ENCODE peak calls at places on chromosomes 13 and 19, in ten cellular contexts. J, Q, Z, A, D, H, K, L, I and F are unnamed samples.

GRCh38 chr19:13053761-13054604 is 48.7 kb downstream of the LYL1 start:
- DNase-seq in J (peak; percentile 89), Q (no peak), Z (peak; percentile 99), A (peak; percentile 50), D (peak; percentile 92), H (no peak), K (no peak), L (peak; percentile 81), I (peak; percentile 89), F (no peak)

GRCh38 chr13:108086678-108087077 is 128.7 kb downstream of the LIG4 start:
- DNase-seq in J (peak; percentile 0), Q (no peak), Z (no peak), A (peak; percentile 37), D (no peak), H (no peak), K (no peak), L (peak; percentile 79), I (no peak), F (no peak)

GRCh38 chr19:53912653-53913052 is 3.6 kb downstream of the CACNG7 start:
- DNase-seq in J (no peak), Q (no peak), Z (no peak), A (peak; percentile 81), D (no peak), H (peak; percentile 13), K (no peak), L (peak; percentile 66), I (no peak), F (no peak)

GRCh38 chr19:40252395-40252794 is 25.9 kb upstream of the CCNP start:
- DNase-seq in J (no peak), Q (no peak), Z (no peak), A (peak; percentile 65), D (no peak), H (no peak), K (no peak), L (peak; percentile 84), I (no peak), F (no peak)

GRCh38 chr19:51070334-51070886 is 5.5 kb upstream of the KLK13 start:
- DNase-seq in J (no peak), Q (no peak), Z (no peak), A (no peak), D (no peak), H (no peak), K (no peak), L (no peak), I (no peak), F (no peak)

GRCh38 chr13:27194895-27195764 is 23.5 kb upstream of the USP12 start:
- DNase-seq in J (peak; percentile 83), Q (no peak), Z (peak; percentile 87), A (peak; percentile 45), D (no peak), H (no peak), K (peak; percentile 88), L (peak; percentile 89), I (no peak), F (no peak)

GRCh38 chr19:29247912-29248311 is 35.0 kb upstream of the UQCRFS1 start:
- DNase-seq in J (no peak), Q (no peak), Z (no peak), A (no peak), D (no peak), H (no peak), K (no peak), L (no peak), I (no peak), F (no peak)

GRCh38 chr19:18091217-18091608 is 4.5 kb upstream of the IL12RB1 start:
- DNase-seq in J (no peak), Q (no peak), Z (no peak), A (no peak), D (no peak), H (peak; percentile 83), K (no peak), L (no peak), I (peak; percentile 61), F (peak; percentile 68)

GRCh38 chr13:102900193-102900608 is 54.4 kb downstream of the ERCC5 start:
- DNase-seq in J (no peak), Q (no peak), Z (no peak), A (no peak), D (no peak), H (no peak), K (no peak), L (no peak), I (no peak), F (no peak)

GRCh38 chr13:59531571-59532091 is 632.1 kb downstream of the DIAPH3 start:
- DNase-seq in J (peak; percentile 96), Q (peak; percentile 8), Z (peak; percentile 93), A (peak; percentile 64), D (peak; percentile 25), H (no peak), K (no peak), L (peak; percentile 96), I (peak; percentile 67), F (peak; percentile 83)

GRCh38 chr13:31209172-31209818 is 9.5 kb downstream of the B3GLCT start:
- DNase-seq in J (peak; percentile 46), Q (no peak), Z (peak; percentile 78), A (peak; percentile 43), D (peak; percentile 70), H (no peak), K (no peak), L (peak; percentile 77), I (peak; percentile 43), F (no peak)

GRCh38 chr13:102972191-102972590 is 94.0 kb downstream of the SLC10A2 start:
- DNase-seq in J (no peak), Q (no peak), Z (no peak), A (no peak), D (no peak), H (no peak), K (no peak), L (no peak), I (no peak), F (no peak)

GRCh38 chr13:66617786-66618185 is 612.4 kb downstream of the PCDH9 start:
- DNase-seq in J (no peak), Q (no peak), Z (no peak), A (peak; percentile 1), D (no peak), H (no peak), K (no peak), L (no peak), I (no peak), F (no peak)

GRCh38 chr19:44848805-44849457 is 2.8 kb downstream of the NECTIN2 start:
- DNase-seq in J (no peak), Q (no peak), Z (no peak), A (no peak), D (no peak), H (no peak), K (no peak), L (peak; percentile 85), I (no peak), F (no peak)

GRCh38 chr19:926595-927043 is 784 bp downstream of the ARID3A start:
- DNase-seq in J (no peak), Q (no peak), Z (peak; percentile 65), A (peak; percentile 69), D (peak; percentile 54), H (peak; percentile 84), K (no peak), L (peak; percentile 69), I (peak; percentile 67), F (no peak)

GRCh38 chr19:52237771-52238400 is 31.5 kb upstream of the ZNF766 start:
- DNase-seq in J (peak; percentile 72), Q (no peak), Z (peak; percentile 75), A (peak; percentile 80), D (peak; percentile 68), H (peak; percentile 68), K (no peak), L (peak; percentile 75), I (peak; percentile 59), F (peak; percentile 49)

GRCh38 chr13:109743706-109744453 is 42.5 kb downstream of the IRS2 start:
- DNase-seq in J (peak; percentile 66), Q (no peak), Z (peak; percentile 84), A (no peak), D (peak; percentile 24), H (peak; percentile 1), K (peak; percentile 6), L (peak; percentile 61), I (no peak), F (peak; percentile 12)

DNA sequence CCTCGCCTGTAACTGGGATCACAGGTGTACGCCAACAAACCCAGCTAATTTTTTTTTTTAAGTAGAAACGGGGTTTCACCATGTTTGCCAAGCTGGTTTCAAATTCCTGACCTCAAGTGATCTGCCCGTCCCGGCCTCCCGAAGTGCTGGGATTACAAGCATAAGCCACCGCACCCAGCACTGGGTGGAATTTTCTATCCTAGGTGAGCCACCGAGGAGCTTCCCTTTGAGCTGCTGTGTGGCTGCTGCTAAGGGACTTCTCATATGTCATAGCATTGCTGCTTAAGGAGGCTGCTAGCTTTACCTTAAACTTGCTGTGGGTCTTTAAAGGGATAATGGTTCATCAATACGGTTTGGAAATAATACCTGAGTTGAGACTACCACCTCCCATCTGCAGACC is 2.9 kb upstream of the AMER2 start:
- DNase-seq in J (no peak), Q (no peak), Z (no peak), A (no peak), D (no peak), H (no peak), K (no peak), L (no peak), I (no peak), F (no peak)
- H3K4me3 ChIP-seq in J (no peak overlapping the region), Q (no peak overlapping the region), Z (no peak overlapping the region), A (no peak overlapping the region), D (no peak overlapping the region), H (no peak overlapping the region), K (no peak overlapping the region), L (no peak overlapping the region), I (no peak overlapping the region), F (no peak overlapping the region)

GRCh38 chr19:6778386-6778785 is 5.9 kb downstream of the VAV1 start:
- DNase-seq in J (no peak), Q (no peak), Z (no peak), A (no peak), D (no peak), H (peak; percentile 40), K (no peak), L (no peak), I (no peak), F (peak; percentile 66)
- H3K4me3 ChIP-seq in J (no peak overlapping the region), Q (no peak overlapping the region), Z (no peak overlapping the region), A (no peak overlapping the region), D (no peak overlapping the region), H (no peak overlapping the region), K (no peak overlapping the region), L (no peak overlapping the region), I (no peak overlapping the region), F (no peak overlapping the region)

GRCh38 chr19:47418595-47419036 is 711 bp downstream of the MEIS3 start:
- DNase-seq in J (no peak), Q (no peak), Z (no peak), A (peak; percentile 67), D (no peak), H (no peak), K (no peak), L (no peak), I (no peak), F (no peak)
- H3K4me3 ChIP-seq in J (peak overlapping the region; percentile 56), Q (peak overlapping the region; percentile 53), Z (peak overlapping the region; percentile 67), A (peak overlapping the region; percentile 91), D (peak overlapping the region; percentile 67), H (no peak overlapping the region), K (peak overlapping the region; percentile 75), L (peak overlapping the region; percentile 51), I (peak overlapping the region; percentile 50), F (no peak overlapping the region)

DNA sequence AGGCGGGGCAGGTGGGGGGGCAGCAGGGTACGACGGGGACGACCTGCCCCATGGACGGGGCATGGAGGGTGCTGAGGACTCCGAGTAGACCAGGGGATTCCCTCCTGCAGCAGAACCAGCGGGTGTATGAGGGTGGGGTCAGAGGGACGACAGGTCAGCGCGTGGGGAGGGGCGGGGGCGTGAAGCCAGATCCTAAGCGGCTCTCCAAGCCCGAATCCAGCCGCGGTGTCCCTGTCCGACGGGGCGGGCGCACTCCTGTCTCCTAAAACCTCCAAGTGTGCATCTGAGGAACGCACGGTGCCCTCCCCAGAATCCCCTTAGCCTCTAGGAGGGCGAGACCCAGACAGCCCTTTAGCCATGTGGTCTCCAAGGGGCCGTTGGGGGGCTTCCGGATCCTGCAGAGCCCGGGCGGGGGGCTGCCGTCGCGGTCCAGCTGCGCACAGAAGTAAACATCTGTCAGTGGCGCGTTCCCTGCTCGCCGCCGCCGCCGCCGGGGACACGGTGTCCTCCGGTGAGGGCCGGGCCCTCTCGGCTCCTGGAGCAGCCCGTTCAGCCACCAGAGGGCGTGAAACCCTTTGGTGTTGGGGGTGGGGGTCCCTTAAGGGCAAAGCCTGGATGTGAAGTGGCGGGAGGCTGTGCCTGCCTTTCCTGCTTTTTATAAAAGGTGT is 732 bp downstream of the NRTN start:
- DNase-seq in J (peak; percentile 23), Q (no peak), Z (peak; percentile 60), A (peak; percentile 97), D (no peak), H (peak; percentile 80), K (peak; percentile 81), L (peak; percentile 87), I (peak; percentile 88), F (no peak)
- H3K4me3 ChIP-seq in J (no peak overlapping the region), Q (peak overlapping the region; percentile 43), Z (peak overlapping the region; percentile 53), A (peak overlapping the region; percentile 57), D (no peak overlapping the region), H (peak overlapping the region; percentile 42), K (peak overlapping the region; percentile 43), L (no peak overlapping the region), I (peak overlapping the region; percentile 56), F (peak overlapping the region; percentile 15)